ENCODE peak calls at places on chromosome 3, in nine cellular contexts. B, M, J, H, O, S, G, E and Z are unnamed samples. For H3K4me1, the result is how much of the 10 kb centered on the place peaks cover.

GRCh38 chr3:140467104-140467577 is 210.7 kb upstream of the TRIM42 start:
- DNase-seq in B (no peak), M (no peak), J (no peak), H (no peak), O (no peak), S (no peak), G (no peak), E (no peak), Z (peak)

GRCh38 chr3:172087198-172087597 is 47.8 kb downstream of the FNDC3B start:
- DNase-seq in B (no peak), M (no peak), J (no peak), H (no peak), O (no peak), S (no peak), G (no peak), E (no peak), Z (no peak)

GRCh38 chr3:63364495-63364894 is 86.4 kb downstream of the SYNPR start:
- DNase-seq in B (no peak), M (no peak), J (no peak), H (peak), O (no peak), S (no peak), G (no peak), E (no peak), Z (no peak)

GRCh38 chr3:109413049-109413448 is 75.7 kb upstream of the DPPA4 start:
- DNase-seq in B (no peak), M (no peak), J (no peak), H (no peak), O (no peak), S (no peak), G (no peak), E (no peak), Z (no peak)

GRCh38 chr3:177563792-177564191 is 366.5 kb upstream of the TBL1XR1 start:
- DNase-seq in B (no peak), M (no peak), J (no peak), H (no peak), O (no peak), S (no peak), G (no peak), E (no peak), Z (no peak)

GRCh38 chr3:107525101-107525953 is 2.6 kb downstream of the BBX start:
- DNase-seq in B (peak), M (peak), J (peak), H (peak), O (peak), S (peak), G (peak), E (peak), Z (peak)

GRCh38 chr3:196220587-196220986 is 4.3 kb downstream of the SLC51A start:
- DNase-seq in B (no peak), M (no peak), J (no peak), H (no peak), O (no peak), S (no peak), G (no peak), E (peak), Z (no peak)

GRCh38 chr3:46960081-46960701 is 16.4 kb downstream of the CCDC12 start:
- DNase-seq in B (no peak), M (peak), J (no peak), H (peak), O (no peak), S (no peak), G (peak), E (no peak), Z (no peak)

GRCh38 chr3:150627557-150627956 is 24.4 kb downstream of the SELENOT start:
- DNase-seq in B (no peak), M (no peak), J (no peak), H (no peak), O (no peak), S (no peak), G (no peak), E (no peak), Z (no peak)

GRCh38 chr3:58065700-58066167 is 57.5 kb downstream of the FLNB start:
- DNase-seq in B (peak), M (no peak), J (no peak), H (peak), O (no peak), S (peak), G (peak), E (no peak), Z (no peak)

GRCh38 chr3:196518999-196519737 is 4.0 kb upstream of the SMCO1 start:
- DNase-seq in B (peak), M (no peak), J (peak), H (peak), O (peak), S (peak), G (peak), E (peak), Z (peak)

GRCh38 chr3:48301814-48302194 is 31.7 kb downstream of the SPINK8 start:
- DNase-seq in B (no peak), M (no peak), J (peak), H (no peak), O (no peak), S (no peak), G (peak), E (peak), Z (peak)

GRCh38 chr3:25967385-25967784 is 177.5 kb downstream of the OXSM start:
- DNase-seq in B (no peak), M (no peak), J (no peak), H (no peak), O (no peak), S (no peak), G (no peak), E (no peak), Z (no peak)

GRCh38 chr3:34034840-34035239 is 236.4 kb downstream of the PDCD6IP start:
- DNase-seq in B (peak), M (no peak), J (no peak), H (no peak), O (no peak), S (no peak), G (no peak), E (no peak), Z (no peak)

GRCh38 chr3:136860541-136860940 is 1.5 kb upstream of the NCK1 start:
- DNase-seq in B (peak), M (no peak), J (no peak), H (no peak), O (no peak), S (no peak), G (no peak), E (no peak), Z (no peak)

GRCh38 chr3:297585-297984 is 101.0 kb downstream of the CHL1 start:
- DNase-seq in B (no peak), M (no peak), J (no peak), H (no peak), O (no peak), S (no peak), G (no peak), E (no peak), Z (no peak)

GRCh38 chr3:195025056-195025880 is 245.7 kb downstream of the XXYLT1 start:
- DNase-seq in B (peak), M (no peak), J (no peak), H (no peak), O (no peak), S (no peak), G (no peak), E (peak), Z (no peak)

GRCh38 chr3:9491506-9491905 is 62.1 kb downstream of the LHFPL4 start:
- DNase-seq in B (no peak), M (no peak), J (no peak), H (no peak), O (no peak), S (no peak), G (no peak), E (no peak), Z (no peak)

GRCh38 chr3:4461459-4462090 is 5.5 kb downstream of the SUMF1 start:
- DNase-seq in B (no peak), M (no peak), J (no peak), H (no peak), O (no peak), S (no peak), G (no peak), E (no peak), Z (no peak)

GRCh38 chr3:172138031-172138538 is 98.7 kb downstream of the FNDC3B start:
- DNase-seq in B (peak), M (no peak), J (no peak), H (no peak), O (no peak), S (no peak), G (no peak), E (no peak), Z (no peak)

GRCh38 chr3:44939581-44940036 is 36.4 kb downstream of the ZDHHC3 start:
- DNase-seq in B (no peak), M (no peak), J (no peak), H (no peak), O (no peak), S (no peak), G (no peak), E (no peak), Z (peak)

GRCh38 chr3:45223889-45224730 is 2.0 kb downstream of the TMEM158 start:
- DNase-seq in B (no peak), M (no peak), J (no peak), H (no peak), O (no peak), S (no peak), G (no peak), E (no peak), Z (no peak)

GRCh38 chr3:41640076-41640475 is 321.8 kb downstream of the ULK4 start:
- DNase-seq in B (no peak), M (no peak), J (no peak), H (no peak), O (no peak), S (no peak), G (no peak), E (no peak), Z (no peak)

GRCh38 chr3:125144653-125145314 is 67.8 kb downstream of the SLC12A8 start:
- DNase-seq in B (peak), M (no peak), J (no peak), H (no peak), O (no peak), S (no peak), G (no peak), E (no peak), Z (no peak)

GRCh38 chr3:65483475-65483874 is 555.2 kb downstream of the MAGI1 start:
- DNase-seq in B (peak), M (no peak), J (no peak), H (peak), O (peak), S (peak), G (peak), E (peak), Z (peak)

GRCh38 chr3:194446754-194447153 is 40.0 kb downstream of the ATP13A3 start:
- DNase-seq in B (no peak), M (no peak), J (no peak), H (no peak), O (no peak), S (no peak), G (no peak), E (no peak), Z (no peak)

GRCh38 chr3:122101646-122102045 is 46.5 kb downstream of the CD86 start:
- DNase-seq in B (no peak), M (no peak), J (peak), H (peak), O (no peak), S (no peak), G (peak), E (no peak), Z (no peak)

GRCh38 chr3:108718454-108718853 is 38.8 kb downstream of the RETNLB start:
- DNase-seq in B (no peak), M (no peak), J (no peak), H (no peak), O (no peak), S (no peak), G (no peak), E (no peak), Z (no peak)

GRCh38 chr3:54863366-54863765 is 64.5 kb downstream of the LRTM1 start:
- DNase-seq in B (no peak), M (no peak), J (no peak), H (no peak), O (no peak), S (no peak), G (no peak), E (no peak), Z (no peak)

GRCh38 chr3:29384640-29385039 is 103.8 kb downstream of the RBMS3 start:
- DNase-seq in B (peak), M (no peak), J (no peak), H (no peak), O (peak), S (no peak), G (no peak), E (no peak), Z (no peak)

GRCh38 chr3:55629432-55629831 is 142.3 kb upstream of the WNT5A start:
- DNase-seq in B (no peak), M (peak), J (no peak), H (no peak), O (no peak), S (no peak), G (peak), E (peak), Z (no peak)

GRCh38 chr3:171165499-171165921 is 139.0 kb upstream of the SLC2A2 start:
- DNase-seq in B (peak), M (no peak), J (no peak), H (no peak), O (no peak), S (peak), G (no peak), E (no peak), Z (no peak)

GRCh38 chr3:111803123-111803593 is 55.9 kb upstream of the PHLDB2 start:
- DNase-seq in B (no peak), M (no peak), J (no peak), H (no peak), O (peak), S (no peak), G (peak), E (peak), Z (peak)

GRCh38 chr3:114615535-114616064 is 321.8 kb downstream of the TIGIT start:
- DNase-seq in B (no peak), M (no peak), J (no peak), H (no peak), O (no peak), S (no peak), G (no peak), E (no peak), Z (no peak)

GRCh38 chr3:158794936-158795518 is 6.8 kb upstream of the MFSD1 start:
- DNase-seq in B (no peak), M (no peak), J (no peak), H (peak), O (no peak), S (no peak), G (no peak), E (no peak), Z (no peak)

GRCh38 chr3:194961555-194961954 is 275.9 kb downstream of the FAM43A start:
- DNase-seq in B (no peak), M (no peak), J (no peak), H (no peak), O (no peak), S (no peak), G (no peak), E (no peak), Z (no peak)

GRCh38 chr3:138971766-138972320 is 24.8 kb downstream of the FOXL2NB start:
- DNase-seq in B (no peak), M (no peak), J (no peak), H (no peak), O (no peak), S (no peak), G (no peak), E (no peak), Z (no peak)

GRCh38 chr3:197111685-197112084 is 82.1 kb upstream of the MELTF start:
- DNase-seq in B (no peak), M (no peak), J (no peak), H (no peak), O (no peak), S (no peak), G (no peak), E (no peak), Z (no peak)

GRCh38 chr3:76841750-76842149 is 198.1 kb upstream of the ROBO2 start:
- DNase-seq in B (no peak), M (no peak), J (no peak), H (no peak), O (no peak), S (no peak), G (no peak), E (no peak), Z (no peak)

GRCh38 chr3:64097920-64098319 is 74.6 kb upstream of the PSMD6 start:
- DNase-seq in B (no peak), M (no peak), J (no peak), H (no peak), O (no peak), S (no peak), G (no peak), E (no peak), Z (no peak)

GRCh38 chr3:185979721-185980121 is 41.9 kb upstream of the TRA2B start:
- DNase-seq in B (no peak), M (no peak), J (no peak), H (peak), O (no peak), S (no peak), G (no peak), E (no peak), Z (no peak)
- H3K27ac ChIP-seq in B (no peak), M (no peak), J (no peak), H (no peak), O (peak), S (no peak), G (no peak), E (no peak), Z (no peak)

DNA sequence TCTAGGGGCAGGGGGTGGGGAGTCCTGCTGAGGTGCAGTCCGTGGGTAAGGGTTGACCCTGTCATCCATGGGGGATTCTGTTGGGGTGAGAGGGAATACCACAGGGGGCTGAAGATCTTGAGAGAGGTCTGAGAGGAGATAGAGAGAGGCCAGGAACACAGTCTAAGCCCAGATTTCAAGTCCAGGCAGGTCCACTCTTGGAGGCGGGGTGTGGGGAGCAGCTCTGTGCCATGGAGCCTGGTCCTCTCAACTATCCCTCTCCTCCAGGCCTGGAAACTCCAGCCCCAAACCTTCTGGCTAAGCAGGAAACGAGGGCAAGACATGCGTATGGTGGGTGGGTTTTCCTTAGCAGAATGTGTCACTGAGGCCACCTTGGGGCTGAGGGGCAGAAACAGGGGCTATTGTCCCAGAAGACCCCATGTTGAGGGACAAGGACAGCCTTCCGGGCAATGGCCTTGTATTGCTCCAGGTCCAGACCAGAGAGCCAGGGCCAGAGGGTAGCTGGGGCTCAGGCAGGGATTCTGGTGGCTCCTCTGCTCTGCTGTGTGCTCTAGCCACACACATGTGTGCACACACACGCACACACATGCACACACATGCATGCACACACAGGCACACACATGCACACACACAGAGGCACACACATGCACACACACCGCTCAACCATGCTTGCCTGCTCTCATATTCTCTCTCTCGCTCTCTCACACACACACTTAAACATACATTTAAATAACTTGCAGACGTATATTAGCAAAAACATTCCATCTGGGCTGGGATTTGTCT is 48.7 kb upstream of the MAGEF1 start:
- DNase-seq in B (no peak), M (no peak), J (no peak), H (no peak), O (no peak), S (peak), G (no peak), E (no peak), Z (no peak)
- H3K4me1 ChIP-seq in B (under half), M (under half), J (under half), H (under half), O (under half), S (under half), G (half or more), E (under half), Z (under half)

DNA sequence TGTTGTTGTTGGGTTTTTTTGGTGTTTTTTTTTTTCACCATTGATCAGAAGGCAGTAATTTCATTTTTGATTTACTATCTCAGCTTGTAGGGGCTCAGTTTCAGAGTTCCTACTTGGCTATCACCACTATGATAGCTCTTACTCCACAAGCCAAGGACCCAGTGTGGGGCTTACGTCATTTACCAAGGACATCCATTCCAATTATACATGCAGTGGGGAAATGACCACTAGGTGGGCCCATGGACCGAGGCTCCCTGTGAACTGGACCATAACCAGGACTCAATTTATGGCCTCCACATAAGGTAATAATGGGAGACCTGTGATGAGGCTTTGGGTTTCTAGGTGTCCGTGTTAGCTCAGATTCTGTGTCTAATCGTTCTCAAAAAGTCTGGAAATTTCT is 67.5 kb upstream of the CACNA1D start:
- DNase-seq in B (no peak), M (no peak), J (no peak), H (no peak), O (no peak), S (no peak), G (no peak), E (no peak), Z (no peak)
- TF ChIP-seq CTCF in B (peak), M (no peak), J (no peak), H (no peak), O (no peak), S (peak), G (no peak), E (no peak), Z (no peak)

GRCh38 chr3:86948840-86949239 is 42.1 kb downstream of the VGLL3 start:
- DNase-seq in B (no peak), M (no peak), J (no peak), H (no peak), O (no peak), S (no peak), G (no peak), E (no peak), Z (no peak)
- H3K27ac ChIP-seq in B (no peak), M (no peak), J (no peak), H (no peak), O (no peak), S (no peak), G (no peak), E (no peak), Z (no peak)